ENCODE peak calls at places on chromosomes 7 and 10, in five cellular contexts. J is trophoblast cell; T is transverse colon; H is CD4-positive, CD25-positive, alpha-beta regulatory T cell; A is body of pancreas. C is an unnamed sample. For H3K4me1, the result is how much of the 10 kb centered on the place peaks cover.

GRCh38 chr7:13416071-13416470 is 573.4 kb downstream of the ETV1 start:
- DNase-seq in J (no peak), T (no peak), H (no peak), A (no peak), C (no peak)

GRCh38 chr7:114243019-114243507 is 171.6 kb upstream of the FOXP2 start:
- DNase-seq in J (no peak), T (no peak), H (no peak), A (no peak), C (no peak)

GRCh38 chr7:3559178-3559765 is 258.2 kb downstream of the SDK1 start:
- DNase-seq in J (peak), T (no peak), H (no peak), A (peak), C (no peak)

GRCh38 chr7:33720870-33721269 is 184.5 kb upstream of the BMPER start:
- DNase-seq in J (no peak), T (no peak), H (no peak), A (no peak), C (no peak)

GRCh38 chr10:33489606-33490176 is 155.2 kb upstream of the NRP1 start:
- DNase-seq in J (no peak), T (no peak), H (no peak), A (no peak), C (no peak)

GRCh38 chr10:11329055-11329673 is 282.3 kb downstream of the USP6NL start:
- DNase-seq in J (peak), T (no peak), H (no peak), A (no peak), C (no peak)

GRCh38 chr10:6207658-6208057 is 4.9 kb downstream of the PFKFB3 start:
- DNase-seq in J (no peak), T (no peak), H (no peak), A (no peak), C (no peak)

GRCh38 chr7:142557971-142558582 is 191.2 kb upstream of the PRSS1 start:
- DNase-seq in J (peak), T (peak), H (peak), A (peak), C (no peak)

GRCh38 chr10:94108200-94108599 is 114.5 kb downstream of the PLCE1 start:
- DNase-seq in J (no peak), T (no peak), H (no peak), A (no peak), C (no peak)

GRCh38 chr7:27062946-27063345 is 32.9 kb downstream of the HOXA1 start:
- DNase-seq in J (peak), T (no peak), H (no peak), A (no peak), C (no peak)

GRCh38 chr7:156487811-156488523 is 152.6 kb upstream of the RNF32 start:
- DNase-seq in J (no peak), T (no peak), H (no peak), A (no peak), C (no peak)

GRCh38 chr10:89516149-89516832 is 19.1 kb downstream of the SLC16A12 start:
- DNase-seq in J (peak), T (peak), H (no peak), A (peak), C (no peak)

GRCh38 chr7:158829021-158829341 is 328 bp downstream of the ESYT2 start:
- DNase-seq in J (peak), T (no peak), H (no peak), A (peak), C (peak)

GRCh38 chr7:28855538-28856217 is 102.5 kb downstream of the TRIL start:
- DNase-seq in J (peak), T (no peak), H (no peak), A (peak), C (no peak)

GRCh38 chr10:89294840-89295239 is 7.0 kb upstream of the IFIT2 start:
- DNase-seq in J (no peak), T (no peak), H (no peak), A (no peak), C (no peak)

GRCh38 chr7:101138149-101138870 is 11.4 kb downstream of the SERPINE1 start:
- DNase-seq in J (peak), T (peak), H (peak), A (peak), C (peak)

GRCh38 chr7:101129603-101130117 is 2.8 kb downstream of the SERPINE1 start:
- DNase-seq in J (no peak), T (no peak), H (no peak), A (no peak), C (no peak)

GRCh38 chr7:101137651-101138148 is 10.8 kb downstream of the SERPINE1 start:
- DNase-seq in J (peak), T (no peak), H (no peak), A (no peak), C (no peak)

GRCh38 chr7:101134399-101134980 is 7.6 kb downstream of the SERPINE1 start:
- DNase-seq in J (peak), T (no peak), H (no peak), A (no peak), C (no peak)

DNA sequence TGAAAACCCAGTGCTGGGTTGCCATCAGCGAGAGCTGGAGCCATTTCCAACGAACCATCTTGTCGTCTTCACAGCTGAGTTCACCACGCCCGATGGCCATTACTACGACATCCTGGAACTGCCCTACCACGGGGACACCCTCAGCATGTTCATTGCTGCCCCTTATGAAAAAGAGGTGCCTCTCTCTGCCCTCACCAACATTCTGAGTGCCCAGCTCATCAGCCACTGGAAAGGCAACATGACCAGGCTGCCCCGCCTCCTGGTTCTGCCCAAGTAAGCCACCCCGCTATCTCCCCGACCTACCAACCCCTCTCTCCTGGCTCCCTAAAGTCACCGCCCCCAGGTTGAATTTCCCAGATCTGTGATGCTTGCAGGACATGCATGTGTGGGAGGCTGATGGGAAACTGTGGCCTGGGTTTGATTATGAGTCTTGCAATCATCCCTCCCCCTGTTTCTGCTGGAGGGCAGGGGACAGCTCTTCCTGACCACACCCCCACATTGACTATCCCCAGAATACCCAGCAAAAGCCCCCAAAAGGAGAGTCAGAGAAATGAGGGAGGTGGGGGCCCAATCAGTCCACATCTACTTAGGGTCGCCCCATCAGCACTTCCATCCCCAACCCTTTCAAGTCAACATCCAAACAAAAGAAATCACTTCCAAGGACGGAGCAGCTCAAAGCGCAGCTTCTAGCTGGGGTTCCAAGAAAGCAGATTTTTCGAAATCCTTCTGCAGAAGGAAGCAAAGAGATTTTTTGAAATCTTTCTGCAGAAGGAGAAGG is 6.9 kb downstream of the SERPINE1 start:
- DNase-seq in J (peak), T (no peak), H (no peak), A (no peak), C (no peak)
- H3K4me1 ChIP-seq in J (under half), T (under half), H (under half), A (under half), C (half or more)

GRCh38 chr10:124637091-124637700 is 107.0 kb downstream of the FAM53B start:
- DNase-seq in J (no peak), T (no peak), H (no peak), A (no peak), C (peak)
- H3K4me1 ChIP-seq in J (under half), T (under half), H (half or more), A (under half), C (under half)

GRCh38 chr10:29732918-29733317 is 98.1 kb upstream of the SVIL start:
- DNase-seq in J (no peak), T (no peak), H (no peak), A (no peak), C (no peak)
- H3K4me1 ChIP-seq in J (under half), T (under half), H (under half), A (under half), C (under half)

GRCh38 chr10:91800756-91801155 is 2.5 kb downstream of the TNKS2 start:
- DNase-seq in J (peak), T (no peak), H (no peak), A (no peak), C (no peak)

GRCh38 chr10:91797874-91798735 is at the start of gene TNKS2:
- DNase-seq in J (peak), T (peak), H (peak), A (peak), C (peak)

GRCh38 chr10:91800192-91800591 is 2.0 kb downstream of the TNKS2 start:
- DNase-seq in J (no peak), T (no peak), H (no peak), A (no peak), C (no peak)

GRCh38 chr10:91798736-91799579 is 732 bp downstream of the TNKS2 start:
- DNase-seq in J (peak), T (peak), H (peak), A (peak), C (peak)

GRCh38 chr10:91799580-91799975 is 1.4 kb downstream of the TNKS2 start:
- DNase-seq in J (peak), T (no peak), H (no peak), A (no peak), C (no peak)
- H3K4me1 ChIP-seq in J (under half), T (under half), H (half or more), A (half or more), C (under half)

GRCh38 chr10:30494558-30494957 is 60.6 kb downstream of the MAP3K8 start:
- DNase-seq in J (no peak), T (no peak), H (no peak), A (no peak), C (no peak)
- H3K4me1 ChIP-seq in J (under half), T (under half), H (under half), A (under half), C (half or more)

GRCh38 chr10:35397953-35398352 is 61.6 kb downstream of the CCNY start:
- DNase-seq in J (no peak), T (no peak), H (no peak), A (no peak), C (no peak)

GRCh38 chr10:35394934-35395333 is 58.6 kb downstream of the CCNY start:
- DNase-seq in J (no peak), T (no peak), H (no peak), A (no peak), C (no peak)

GRCh38 chr10:35398888-35399287 is 62.6 kb downstream of the CCNY start:
- DNase-seq in J (no peak), T (no peak), H (no peak), A (no peak), C (no peak)

GRCh38 chr10:35398355-35398754 is 62.0 kb downstream of the CCNY start:
- DNase-seq in J (no peak), T (no peak), H (no peak), A (no peak), C (no peak)

GRCh38 chr10:35396560-35397434 is 60.5 kb downstream of the CCNY start:
- DNase-seq in J (no peak), T (no peak), H (no peak), A (no peak), C (no peak)
- H3K4me1 ChIP-seq in J (under half), T (under half), H (under half), A (under half), C (half or more)

GRCh38 chr7:128000854-128001265 is 30.4 kb downstream of the LRRC4 start:
- DNase-seq in J (no peak), T (no peak), H (no peak), A (no peak), C (no peak)
- H3K4me1 ChIP-seq in J (under half), T (under half), H (under half), A (under half), C (under half)

DNA sequence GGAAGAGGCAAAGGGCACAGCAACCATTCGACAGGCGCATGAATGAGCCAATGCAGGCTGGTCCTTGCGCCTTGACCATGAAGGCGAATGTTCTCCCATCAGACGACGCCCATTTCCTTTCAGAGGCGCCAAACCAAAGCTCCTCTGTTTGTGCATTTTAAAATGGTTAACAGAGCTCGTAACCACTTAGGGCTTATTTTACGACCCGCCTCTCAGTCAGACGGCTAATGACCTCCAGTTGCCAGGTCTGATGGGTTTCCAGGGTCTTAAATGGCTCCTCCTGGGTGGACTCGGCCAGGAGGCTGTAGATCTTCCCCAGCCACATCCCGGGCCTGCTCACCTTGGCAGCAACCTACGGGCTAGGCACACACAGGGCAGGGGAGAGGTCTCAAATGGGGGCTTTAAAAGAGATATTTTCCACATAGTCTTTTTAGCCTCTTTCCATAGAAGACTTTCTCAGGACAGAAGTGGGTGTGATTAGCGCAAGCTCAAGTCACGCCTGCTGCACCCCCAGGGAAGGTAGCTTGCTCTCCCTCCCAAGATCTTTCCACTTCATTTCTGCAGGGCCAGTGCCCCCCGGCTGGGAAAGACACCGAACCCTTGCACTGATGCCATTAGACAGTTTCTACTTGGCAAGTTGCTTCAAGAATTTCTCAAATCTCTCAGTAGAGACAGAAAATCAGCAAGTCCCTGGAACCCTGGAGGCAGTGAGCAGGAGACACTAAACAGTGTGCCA is 19.6 kb downstream of the CHST15 start:
- DNase-seq in J (no peak), T (no peak), H (no peak), A (no peak), C (no peak)
- H3K4me1 ChIP-seq in J (under half), T (under half), H (under half), A (under half), C (under half)

GRCh38 chr10:96271017-96271815 is at the start of gene BLNK:
- DNase-seq in J (peak), T (peak), H (no peak), A (peak), C (peak)
- H3K4me1 ChIP-seq in J (under half), T (half or more), H (under half), A (half or more), C (under half)